ENCODE peak calls at places on chromosomes 5 and 9, in nine cellular contexts. One of them, this sample, is unnamed. For H3K36me3, the result is how much of the 10 kb centered on the place peaks cover.

GRCh38 chr9:83154087-83154736 is 91.3 kb upstream of the RASEF start:
- DNase-seq in endodermal cell: no peak
- DNase-seq in colonic mucosa: no peak
- DNase-seq in heart left ventricle: no peak
- DNase-seq in SJCRH30: peak
- DNase-seq in Peyer's patch: no peak
- DNase-seq in pancreas: peak
- DNase-seq in psoas muscle: no peak
- DNase-seq in sigmoid colon: no peak
- DNase-seq in this sample: peak

GRCh38 chr9:88749420-88749819 is 214.4 kb downstream of the NXNL2 start:
- DNase-seq in psoas muscle: no peak
- DNase-seq in heart left ventricle: no peak
- DNase-seq in sigmoid colon: no peak
- DNase-seq in endodermal cell: no peak
- DNase-seq in colonic mucosa: no peak
- DNase-seq in SJCRH30: no peak
- DNase-seq in pancreas: no peak
- DNase-seq in Peyer's patch: no peak
- DNase-seq in this sample: no peak

GRCh38 chr5:29001666-29002065 is 1963.3 kb upstream of the CDH9 start:
- DNase-seq in psoas muscle: no peak
- DNase-seq in pancreas: no peak
- DNase-seq in SJCRH30: peak
- DNase-seq in heart left ventricle: no peak
- DNase-seq in endodermal cell: peak
- DNase-seq in colonic mucosa: no peak
- DNase-seq in Peyer's patch: no peak
- DNase-seq in sigmoid colon: no peak
- DNase-seq in this sample: no peak

GRCh38 chr5:57566914-57567313 is 84.3 kb upstream of the ACTBL2 start:
- DNase-seq in heart left ventricle: no peak
- DNase-seq in Peyer's patch: no peak
- DNase-seq in SJCRH30: no peak
- DNase-seq in sigmoid colon: no peak
- DNase-seq in pancreas: no peak
- DNase-seq in endodermal cell: no peak
- DNase-seq in psoas muscle: no peak
- DNase-seq in colonic mucosa: no peak
- DNase-seq in this sample: no peak

GRCh38 chr9:69476016-69476415 is 151.0 kb downstream of the ENTREP1 start:
- DNase-seq in pancreas: no peak
- DNase-seq in psoas muscle: no peak
- DNase-seq in sigmoid colon: no peak
- DNase-seq in heart left ventricle: no peak
- DNase-seq in colonic mucosa: no peak
- DNase-seq in SJCRH30: peak
- DNase-seq in endodermal cell: no peak
- DNase-seq in Peyer's patch: no peak
- DNase-seq in this sample: no peak

GRCh38 chr9:132733133-132733815 is 63.0 kb downstream of the GTF3C4 start:
- DNase-seq in sigmoid colon: no peak
- DNase-seq in SJCRH30: peak
- DNase-seq in endodermal cell: no peak
- DNase-seq in psoas muscle: no peak
- DNase-seq in heart left ventricle: no peak
- DNase-seq in pancreas: no peak
- DNase-seq in colonic mucosa: no peak
- DNase-seq in Peyer's patch: no peak
- DNase-seq in this sample: no peak

GRCh38 chr9:122134822-122135528 is 24.6 kb downstream of the NDUFA8 start:
- DNase-seq in Peyer's patch: no peak
- DNase-seq in pancreas: no peak
- DNase-seq in sigmoid colon: peak
- DNase-seq in psoas muscle: no peak
- DNase-seq in heart left ventricle: no peak
- DNase-seq in colonic mucosa: no peak
- DNase-seq in SJCRH30: no peak
- DNase-seq in endodermal cell: peak
- DNase-seq in this sample: no peak

GRCh38 chr9:133842174-133842573 is 104.0 kb upstream of the SARDH start:
- DNase-seq in Peyer's patch: no peak
- DNase-seq in sigmoid colon: no peak
- DNase-seq in psoas muscle: no peak
- DNase-seq in SJCRH30: peak
- DNase-seq in pancreas: peak
- DNase-seq in heart left ventricle: peak
- DNase-seq in endodermal cell: no peak
- DNase-seq in colonic mucosa: peak
- DNase-seq in this sample: no peak

GRCh38 chr9:79946718-79947117 is 375.0 kb downstream of the TLE4 start:
- DNase-seq in Peyer's patch: no peak
- DNase-seq in psoas muscle: no peak
- DNase-seq in heart left ventricle: no peak
- DNase-seq in endodermal cell: no peak
- DNase-seq in pancreas: no peak
- DNase-seq in sigmoid colon: no peak
- DNase-seq in colonic mucosa: no peak
- DNase-seq in SJCRH30: peak
- DNase-seq in this sample: no peak

GRCh38 chr9:137294091-137294683 is 7.9 kb downstream of the NRARP start:
- DNase-seq in colonic mucosa: peak
- DNase-seq in Peyer's patch: no peak
- DNase-seq in SJCRH30: peak
- DNase-seq in endodermal cell: peak
- DNase-seq in psoas muscle: no peak
- DNase-seq in sigmoid colon: no peak
- DNase-seq in heart left ventricle: no peak
- DNase-seq in pancreas: peak
- DNase-seq in this sample: peak

GRCh38 chr5:35803221-35803651 is 53.5 kb upstream of the IL7R start:
- DNase-seq in Peyer's patch: no peak
- DNase-seq in psoas muscle: no peak
- DNase-seq in heart left ventricle: peak
- DNase-seq in sigmoid colon: peak
- DNase-seq in endodermal cell: peak
- DNase-seq in colonic mucosa: no peak
- DNase-seq in pancreas: no peak
- DNase-seq in SJCRH30: peak
- DNase-seq in this sample: no peak

GRCh38 chr5:142601432-142601831 is 84.5 kb downstream of the FGF1 start:
- DNase-seq in pancreas: no peak
- DNase-seq in Peyer's patch: no peak
- DNase-seq in heart left ventricle: no peak
- DNase-seq in colonic mucosa: no peak
- DNase-seq in psoas muscle: no peak
- DNase-seq in sigmoid colon: no peak
- DNase-seq in endodermal cell: peak
- DNase-seq in SJCRH30: peak
- DNase-seq in this sample: no peak

GRCh38 chr9:34333836-34334235 is 4.5 kb downstream of the NUDT2 start:
- DNase-seq in Peyer's patch: no peak
- DNase-seq in colonic mucosa: no peak
- DNase-seq in heart left ventricle: no peak
- DNase-seq in SJCRH30: no peak
- DNase-seq in pancreas: no peak
- DNase-seq in psoas muscle: no peak
- DNase-seq in sigmoid colon: no peak
- DNase-seq in endodermal cell: no peak
- DNase-seq in this sample: no peak

GRCh38 chr5:143537056-143537455 is 133.6 kb upstream of the NR3C1 start:
- DNase-seq in Peyer's patch: no peak
- DNase-seq in sigmoid colon: no peak
- DNase-seq in heart left ventricle: no peak
- DNase-seq in SJCRH30: no peak
- DNase-seq in colonic mucosa: no peak
- DNase-seq in pancreas: no peak
- DNase-seq in endodermal cell: no peak
- DNase-seq in psoas muscle: no peak
- DNase-seq in this sample: no peak

GRCh38 chr9:121398374-121398773 is 28.3 kb upstream of the STOM start:
- DNase-seq in Peyer's patch: no peak
- DNase-seq in pancreas: no peak
- DNase-seq in endodermal cell: no peak
- DNase-seq in heart left ventricle: no peak
- DNase-seq in sigmoid colon: no peak
- DNase-seq in colonic mucosa: no peak
- DNase-seq in SJCRH30: peak
- DNase-seq in psoas muscle: no peak
- DNase-seq in this sample: no peak

GRCh38 chr9:120850315-120850714 is 7.6 kb upstream of the PSMD5 start:
- DNase-seq in SJCRH30: no peak
- DNase-seq in sigmoid colon: no peak
- DNase-seq in heart left ventricle: no peak
- DNase-seq in colonic mucosa: no peak
- DNase-seq in psoas muscle: no peak
- DNase-seq in pancreas: no peak
- DNase-seq in Peyer's patch: no peak
- DNase-seq in endodermal cell: no peak
- DNase-seq in this sample: no peak

GRCh38 chr5:57174128-57174849 is 430 bp downstream of the GPBP1 start:
- DNase-seq in psoas muscle: no peak
- DNase-seq in pancreas: peak
- DNase-seq in heart left ventricle: peak
- DNase-seq in sigmoid colon: peak
- DNase-seq in endodermal cell: no peak
- DNase-seq in colonic mucosa: no peak
- DNase-seq in Peyer's patch: peak
- DNase-seq in SJCRH30: peak
- DNase-seq in this sample: no peak

GRCh38 chr9:96441798-96442445 is 8.0 kb upstream of the HABP4 start:
- DNase-seq in heart left ventricle: no peak
- DNase-seq in colonic mucosa: peak
- DNase-seq in endodermal cell: no peak
- DNase-seq in pancreas: no peak
- DNase-seq in Peyer's patch: no peak
- DNase-seq in psoas muscle: no peak
- DNase-seq in sigmoid colon: no peak
- DNase-seq in SJCRH30: peak
- DNase-seq in this sample: no peak

GRCh38 chr9:70053864-70054263 is 10.2 kb downstream of the MAMDC2 start:
- DNase-seq in colonic mucosa: no peak
- DNase-seq in Peyer's patch: no peak
- DNase-seq in pancreas: no peak
- DNase-seq in SJCRH30: peak
- DNase-seq in psoas muscle: no peak
- DNase-seq in heart left ventricle: no peak
- DNase-seq in endodermal cell: no peak
- DNase-seq in sigmoid colon: peak
- DNase-seq in this sample: no peak

GRCh38 chr5:29811914-29812679 is 1381.4 kb upstream of the CDH6 start:
- DNase-seq in sigmoid colon: no peak
- DNase-seq in endodermal cell: peak
- DNase-seq in pancreas: no peak
- DNase-seq in colonic mucosa: no peak
- DNase-seq in Peyer's patch: no peak
- DNase-seq in psoas muscle: no peak
- DNase-seq in heart left ventricle: no peak
- DNase-seq in SJCRH30: peak
- DNase-seq in this sample: no peak

GRCh38 chr5:31962321-31962720 is 211.8 kb downstream of the GOLPH3 start:
- DNase-seq in colonic mucosa: no peak
- DNase-seq in psoas muscle: no peak
- DNase-seq in sigmoid colon: no peak
- DNase-seq in heart left ventricle: no peak
- DNase-seq in endodermal cell: peak
- DNase-seq in Peyer's patch: no peak
- DNase-seq in SJCRH30: no peak
- DNase-seq in pancreas: no peak
- DNase-seq in this sample: peak
- H3K27ac ChIP-seq in colonic mucosa: no peak
- H3K27ac ChIP-seq in psoas muscle: no peak
- H3K27ac ChIP-seq in sigmoid colon: peak
- H3K27ac ChIP-seq in heart left ventricle: peak
- H3K27ac ChIP-seq in endodermal cell: no peak
- H3K27ac ChIP-seq in Peyer's patch: no peak
- H3K27ac ChIP-seq in SJCRH30: no peak
- H3K27ac ChIP-seq in pancreas: no peak
- H3K27ac ChIP-seq in this sample: peak

GRCh38 chr5:88113429-88113828 is 155.2 kb downstream of the TMEM161B start:
- DNase-seq in SJCRH30: no peak
- DNase-seq in endodermal cell: no peak
- DNase-seq in psoas muscle: no peak
- DNase-seq in heart left ventricle: no peak
- DNase-seq in Peyer's patch: no peak
- DNase-seq in colonic mucosa: no peak
- DNase-seq in pancreas: no peak
- DNase-seq in sigmoid colon: no peak
- DNase-seq in this sample: no peak
- H3K36me3 ChIP-seq in SJCRH30: under half
- H3K36me3 ChIP-seq in endodermal cell: under half
- H3K36me3 ChIP-seq in psoas muscle: under half
- H3K36me3 ChIP-seq in heart left ventricle: under half
- H3K36me3 ChIP-seq in Peyer's patch: under half
- H3K36me3 ChIP-seq in colonic mucosa: under half
- H3K36me3 ChIP-seq in pancreas: under half
- H3K36me3 ChIP-seq in sigmoid colon: under half
- H3K36me3 ChIP-seq in this sample: under half

DNA sequence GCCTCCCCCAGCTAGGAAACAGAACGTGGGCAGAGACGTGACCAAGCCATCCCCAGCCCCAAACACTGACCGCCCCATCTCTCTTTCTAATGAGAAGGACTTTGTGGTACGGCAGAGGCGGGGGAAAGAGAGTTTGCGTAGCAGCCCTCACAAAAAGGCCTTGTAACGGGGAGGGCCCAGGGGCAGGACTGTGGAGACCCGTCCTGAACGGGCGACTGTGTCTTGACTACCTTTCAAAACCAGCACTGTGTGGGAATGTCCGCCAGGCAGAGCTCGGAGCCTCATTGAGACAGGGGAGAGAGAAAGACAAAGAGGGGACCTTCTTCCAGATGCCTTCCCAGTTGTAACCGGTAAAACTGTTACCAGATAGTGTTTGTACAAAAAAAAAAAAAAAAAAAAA is 29.7 kb downstream of the CD180 start:
- DNase-seq in colonic mucosa: no peak
- DNase-seq in endodermal cell: no peak
- DNase-seq in sigmoid colon: no peak
- DNase-seq in pancreas: no peak
- DNase-seq in heart left ventricle: no peak
- DNase-seq in SJCRH30: no peak
- DNase-seq in psoas muscle: peak
- DNase-seq in Peyer's patch: no peak
- DNase-seq in this sample: no peak
- H3K4me3 ChIP-seq in colonic mucosa: no peak
- H3K4me3 ChIP-seq in endodermal cell: no peak
- H3K4me3 ChIP-seq in sigmoid colon: no peak
- H3K4me3 ChIP-seq in pancreas: no peak
- H3K4me3 ChIP-seq in heart left ventricle: peak
- H3K4me3 ChIP-seq in SJCRH30: no peak
- H3K4me3 ChIP-seq in psoas muscle: peak
- H3K4me3 ChIP-seq in Peyer's patch: peak
- H3K4me3 ChIP-seq in this sample: no peak

DNA sequence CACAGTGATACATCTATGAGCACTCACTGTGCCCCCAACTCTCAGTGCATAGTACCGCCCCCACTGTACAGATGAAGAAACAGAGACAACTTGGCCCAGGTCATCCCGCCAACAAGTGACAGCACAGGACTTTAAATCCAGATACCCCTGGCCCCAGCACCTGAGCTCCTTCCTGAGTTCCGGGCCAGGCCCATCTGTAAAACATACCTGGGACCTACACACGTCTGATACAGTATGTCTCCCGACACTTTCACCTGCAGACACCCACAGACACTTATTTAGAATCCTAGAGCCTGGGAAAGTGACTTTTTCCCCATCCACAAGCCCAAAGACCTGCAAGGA is 60.8 kb upstream of the SLC25A51 start:
- DNase-seq in pancreas: peak
- DNase-seq in heart left ventricle: peak
- DNase-seq in SJCRH30: no peak
- DNase-seq in psoas muscle: no peak
- DNase-seq in endodermal cell: no peak
- DNase-seq in sigmoid colon: no peak
- DNase-seq in colonic mucosa: no peak
- DNase-seq in Peyer's patch: no peak
- DNase-seq in this sample: no peak
- H3K27ac ChIP-seq in pancreas: peak
- H3K27ac ChIP-seq in heart left ventricle: no peak
- H3K27ac ChIP-seq in SJCRH30: peak
- H3K27ac ChIP-seq in psoas muscle: peak
- H3K27ac ChIP-seq in endodermal cell: no peak
- H3K27ac ChIP-seq in sigmoid colon: no peak
- H3K27ac ChIP-seq in colonic mucosa: peak
- H3K27ac ChIP-seq in Peyer's patch: peak
- H3K27ac ChIP-seq in this sample: peak